ENCODE peak calls at places on chromosomes 1 and 21, in five cellular contexts. I, S, Q, J and W are unnamed samples.

GRCh38 chr1:53121319-53122172 is 20.9 kb downstream of the SLC1A7 start:
- DNase-seq in I (no peak), S (no peak), Q (peak), J (peak), W (peak)

GRCh38 chr1:112852276-112852675 is 103.7 kb downstream of the SLC16A1 start:
- DNase-seq in I (no peak), S (no peak), Q (no peak), J (no peak), W (no peak)

GRCh38 chr1:14787604-14788003 is 189.1 kb downstream of the KAZN start:
- DNase-seq in I (no peak), S (no peak), Q (peak), J (no peak), W (no peak)

GRCh38 chr21:15363921-15364320 is 299.1 kb upstream of the NRIP1 start:
- DNase-seq in I (no peak), S (no peak), Q (no peak), J (peak), W (no peak)

GRCh38 chr1:154983776-154984466 is 777 bp downstream of the FLAD1 start:
- DNase-seq in I (no peak), S (no peak), Q (peak), J (no peak), W (no peak)

GRCh38 chr21:46038871-46039397 is 57.4 kb downstream of the COL6A1 start:
- DNase-seq in I (no peak), S (no peak), Q (peak), J (peak), W (peak)

GRCh38 chr21:42278750-42279149 is 36.5 kb downstream of the TFF3 start:
- DNase-seq in I (no peak), S (no peak), Q (no peak), J (no peak), W (no peak)

GRCh38 chr1:169928438-169929209 is 34.9 kb upstream of the SCYL3 start:
- DNase-seq in I (no peak), S (no peak), Q (no peak), J (peak), W (peak)

GRCh38 chr1:46166521-46167462 is 8.1 kb upstream of the TSPAN1 start:
- DNase-seq in I (peak), S (no peak), Q (peak), J (peak), W (no peak)

GRCh38 chr1:51058863-51059262 is 43.2 kb upstream of the C1orf185 start:
- DNase-seq in I (no peak), S (no peak), Q (peak), J (peak), W (peak)

GRCh38 chr21:14259669-14260458 is 43.9 kb downstream of the RBM11 start:
- DNase-seq in I (no peak), S (no peak), Q (peak), J (peak), W (peak)

GRCh38 chr21:31974454-31974985 is 101.7 kb downstream of the HUNK start:
- DNase-seq in I (peak), S (no peak), Q (peak), J (no peak), W (no peak)

GRCh38 chr1:65757531-65757930 is 35.2 kb upstream of the PDE4B start:
- DNase-seq in I (no peak), S (no peak), Q (no peak), J (no peak), W (no peak)

GRCh38 chr1:93324486-93325464 is 20.9 kb upstream of the DR1 start:
- DNase-seq in I (no peak), S (no peak), Q (no peak), J (peak), W (no peak)

GRCh38 chr1:244778356-244778755 is 57.1 kb upstream of the COX20 start:
- DNase-seq in I (no peak), S (no peak), Q (no peak), J (peak), W (peak)

GRCh38 chr1:4762146-4762545 is 107.7 kb downstream of the AJAP1 start:
- DNase-seq in I (no peak), S (no peak), Q (no peak), J (no peak), W (no peak)